ENCODE peak calls at places on chromosomes 2 and 18, in ten cellular contexts. One of them, this sample, is unnamed.

GRCh38 chr2:72533767-72534166 is 292.1 kb downstream of the EXOC6B start:
- DNase-seq in activated T-cell treated with anti-CD3 and anti-CD28 coated beads, Interleukin-2, amount 50 U/mL, for 48 hours: no peak
- DNase-seq in HT1080: peak; percentile 41
- DNase-seq in endothelial cell: no peak
- DNase-seq in BJ: no peak
- DNase-seq in M059J: peak; percentile 67
- DNase-seq in CD8-positive, alpha-beta T cell: no peak
- DNase-seq in NCI-H146: no peak
- DNase-seq in epithelial cell of esophagus: peak; percentile 50
- DNase-seq in AG20443: peak; percentile 11
- DNase-seq in this sample: no peak

GRCh38 chr2:30273574-30273929 is 42.2 kb downstream of the LBH start:
- DNase-seq in activated T-cell treated with anti-CD3 and anti-CD28 coated beads, Interleukin-2, amount 50 U/mL, for 48 hours: no peak
- DNase-seq in HT1080: no peak
- DNase-seq in endothelial cell: no peak
- DNase-seq in BJ: no peak
- DNase-seq in M059J: no peak
- DNase-seq in CD8-positive, alpha-beta T cell: no peak
- DNase-seq in NCI-H146: no peak
- DNase-seq in epithelial cell of esophagus: peak; percentile 45
- DNase-seq in AG20443: no peak
- DNase-seq in this sample: no peak

GRCh38 chr18:50737127-50737526 is 82.7 kb downstream of the MRO start:
- DNase-seq in activated T-cell treated with anti-CD3 and anti-CD28 coated beads, Interleukin-2, amount 50 U/mL, for 48 hours: no peak
- DNase-seq in HT1080: no peak
- DNase-seq in endothelial cell: no peak
- DNase-seq in BJ: no peak
- DNase-seq in M059J: no peak
- DNase-seq in CD8-positive, alpha-beta T cell: no peak
- DNase-seq in NCI-H146: peak; percentile 45
- DNase-seq in epithelial cell of esophagus: no peak
- DNase-seq in AG20443: no peak
- DNase-seq in this sample: no peak

GRCh38 chr18:23784811-23785245 is 95.6 kb downstream of the LAMA3 start:
- DNase-seq in activated T-cell treated with anti-CD3 and anti-CD28 coated beads, Interleukin-2, amount 50 U/mL, for 48 hours: no peak
- DNase-seq in HT1080: peak; percentile 89
- DNase-seq in endothelial cell: peak; percentile 22
- DNase-seq in BJ: peak; percentile 66
- DNase-seq in M059J: peak; percentile 79
- DNase-seq in CD8-positive, alpha-beta T cell: no peak
- DNase-seq in NCI-H146: no peak
- DNase-seq in epithelial cell of esophagus: peak; percentile 95
- DNase-seq in AG20443: peak; percentile 89
- DNase-seq in this sample: peak; percentile 35

GRCh38 chr18:54787616-54788015 is 40.7 kb upstream of the RAB27B start:
- DNase-seq in activated T-cell treated with anti-CD3 and anti-CD28 coated beads, Interleukin-2, amount 50 U/mL, for 48 hours: no peak
- DNase-seq in HT1080: no peak
- DNase-seq in endothelial cell: no peak
- DNase-seq in BJ: peak; percentile 56
- DNase-seq in M059J: peak; percentile 29
- DNase-seq in CD8-positive, alpha-beta T cell: no peak
- DNase-seq in NCI-H146: no peak
- DNase-seq in epithelial cell of esophagus: no peak
- DNase-seq in AG20443: peak; percentile 38
- DNase-seq in this sample: no peak

GRCh38 chr2:197073701-197074433 is 147.4 kb upstream of the PGAP1 start:
- DNase-seq in activated T-cell treated with anti-CD3 and anti-CD28 coated beads, Interleukin-2, amount 50 U/mL, for 48 hours: no peak
- DNase-seq in HT1080: peak; percentile 37
- DNase-seq in endothelial cell: no peak
- DNase-seq in BJ: no peak
- DNase-seq in M059J: peak; percentile 60
- DNase-seq in CD8-positive, alpha-beta T cell: no peak
- DNase-seq in NCI-H146: no peak
- DNase-seq in epithelial cell of esophagus: no peak
- DNase-seq in AG20443: peak; percentile 44
- DNase-seq in this sample: peak; percentile 69

GRCh38 chr2:123073371-123073770 is 951.7 kb upstream of the CNTNAP5 start:
- DNase-seq in activated T-cell treated with anti-CD3 and anti-CD28 coated beads, Interleukin-2, amount 50 U/mL, for 48 hours: no peak
- DNase-seq in HT1080: no peak
- DNase-seq in endothelial cell: no peak
- DNase-seq in BJ: no peak
- DNase-seq in M059J: no peak
- DNase-seq in CD8-positive, alpha-beta T cell: no peak
- DNase-seq in NCI-H146: no peak
- DNase-seq in epithelial cell of esophagus: peak; percentile 42
- DNase-seq in AG20443: no peak
- DNase-seq in this sample: no peak

GRCh38 chr2:234469251-234469845 is 27.5 kb downstream of the ARL4C start:
- DNase-seq in activated T-cell treated with anti-CD3 and anti-CD28 coated beads, Interleukin-2, amount 50 U/mL, for 48 hours: no peak
- DNase-seq in HT1080: no peak
- DNase-seq in endothelial cell: no peak
- DNase-seq in BJ: no peak
- DNase-seq in M059J: no peak
- DNase-seq in CD8-positive, alpha-beta T cell: no peak
- DNase-seq in NCI-H146: no peak
- DNase-seq in epithelial cell of esophagus: peak; percentile 57
- DNase-seq in AG20443: no peak
- DNase-seq in this sample: no peak

GRCh38 chr2:109317471-109318090 is 188.6 kb downstream of the SH3RF3 start:
- DNase-seq in activated T-cell treated with anti-CD3 and anti-CD28 coated beads, Interleukin-2, amount 50 U/mL, for 48 hours: no peak
- DNase-seq in HT1080: no peak
- DNase-seq in endothelial cell: no peak
- DNase-seq in BJ: no peak
- DNase-seq in M059J: no peak
- DNase-seq in CD8-positive, alpha-beta T cell: no peak
- DNase-seq in NCI-H146: no peak
- DNase-seq in epithelial cell of esophagus: no peak
- DNase-seq in AG20443: peak; percentile 20
- DNase-seq in this sample: no peak

GRCh38 chr2:145350011-145350410 is 830.1 kb upstream of the ZEB2 start:
- DNase-seq in activated T-cell treated with anti-CD3 and anti-CD28 coated beads, Interleukin-2, amount 50 U/mL, for 48 hours: no peak
- DNase-seq in HT1080: peak; percentile 66
- DNase-seq in endothelial cell: no peak
- DNase-seq in BJ: peak; percentile 29
- DNase-seq in M059J: peak; percentile 65
- DNase-seq in CD8-positive, alpha-beta T cell: no peak
- DNase-seq in NCI-H146: no peak
- DNase-seq in epithelial cell of esophagus: peak; percentile 55
- DNase-seq in AG20443: peak; percentile 79
- DNase-seq in this sample: no peak

GRCh38 chr2:96102596-96103387 is 13.6 kb downstream of the ADRA2B start:
- DNase-seq in activated T-cell treated with anti-CD3 and anti-CD28 coated beads, Interleukin-2, amount 50 U/mL, for 48 hours: no peak
- DNase-seq in HT1080: no peak
- DNase-seq in endothelial cell: no peak
- DNase-seq in BJ: no peak
- DNase-seq in M059J: no peak
- DNase-seq in CD8-positive, alpha-beta T cell: no peak
- DNase-seq in NCI-H146: no peak
- DNase-seq in epithelial cell of esophagus: no peak
- DNase-seq in AG20443: no peak
- DNase-seq in this sample: peak; percentile 4

GRCh38 chr18:2414235-2414634 is 157.1 kb downstream of the METTL4 start:
- DNase-seq in activated T-cell treated with anti-CD3 and anti-CD28 coated beads, Interleukin-2, amount 50 U/mL, for 48 hours: no peak
- DNase-seq in HT1080: no peak
- DNase-seq in endothelial cell: no peak
- DNase-seq in BJ: no peak
- DNase-seq in M059J: no peak
- DNase-seq in CD8-positive, alpha-beta T cell: no peak
- DNase-seq in NCI-H146: no peak
- DNase-seq in epithelial cell of esophagus: no peak
- DNase-seq in AG20443: no peak
- DNase-seq in this sample: no peak

GRCh38 chr2:121547646-121548045 is 17.0 kb downstream of the RNU4ATAC start:
- DNase-seq in activated T-cell treated with anti-CD3 and anti-CD28 coated beads, Interleukin-2, amount 50 U/mL, for 48 hours: no peak
- DNase-seq in HT1080: no peak
- DNase-seq in endothelial cell: no peak
- DNase-seq in BJ: no peak
- DNase-seq in M059J: no peak
- DNase-seq in CD8-positive, alpha-beta T cell: no peak
- DNase-seq in NCI-H146: no peak
- DNase-seq in epithelial cell of esophagus: no peak
- DNase-seq in AG20443: no peak
- DNase-seq in this sample: no peak

GRCh38 chr18:69233465-69234054 is 167.1 kb upstream of the DOK6 start:
- DNase-seq in activated T-cell treated with anti-CD3 and anti-CD28 coated beads, Interleukin-2, amount 50 U/mL, for 48 hours: no peak
- DNase-seq in HT1080: no peak
- DNase-seq in endothelial cell: no peak
- DNase-seq in BJ: no peak
- DNase-seq in M059J: no peak
- DNase-seq in CD8-positive, alpha-beta T cell: no peak
- DNase-seq in NCI-H146: no peak
- DNase-seq in epithelial cell of esophagus: no peak
- DNase-seq in AG20443: peak; percentile 9
- DNase-seq in this sample: no peak

GRCh38 chr2:122999823-123000222 is 1025.3 kb upstream of the CNTNAP5 start:
- DNase-seq in activated T-cell treated with anti-CD3 and anti-CD28 coated beads, Interleukin-2, amount 50 U/mL, for 48 hours: no peak
- DNase-seq in HT1080: no peak
- DNase-seq in endothelial cell: no peak
- DNase-seq in BJ: no peak
- DNase-seq in M059J: no peak
- DNase-seq in CD8-positive, alpha-beta T cell: no peak
- DNase-seq in NCI-H146: no peak
- DNase-seq in epithelial cell of esophagus: no peak
- DNase-seq in AG20443: no peak
- DNase-seq in this sample: no peak